ENCODE peak calls at places on chromosomes 5 and 9, in five cellular contexts. W is PC-3, F is breast epithelium, S is stomach, A is left ventricle myocardium inferior. B is an unnamed sample. For H3K4me1 and H3K9me3, the result is how much of the 10 kb centered on the place peaks cover.

GRCh38 chr9:137240321-137240840 is 706 bp upstream of the TUBB4B start:
- DNase-seq in W (peak), F (peak), S (peak), A (peak), B (peak)

GRCh38 chr5:155729684-155730059 is 597.3 kb upstream of the SGCD start:
- DNase-seq in W (no peak), F (peak), S (no peak), A (peak), B (no peak)

GRCh38 chr9:69173891-69174644 is at the start of gene TJP2:
- DNase-seq in W (no peak), F (peak), S (peak), A (peak), B (peak)

GRCh38 chr9:96618209-96619108 is 1.2 kb downstream of the CDC14B start:
- DNase-seq in W (peak), F (no peak), S (peak), A (peak), B (peak)

GRCh38 chr5:101278011-101278687 is 375.1 kb upstream of the ST8SIA4 start:
- DNase-seq in W (peak), F (no peak), S (no peak), A (no peak), B (no peak)

GRCh38 chr5:174409971-174410370 is 314.4 kb upstream of the MSX2 start:
- DNase-seq in W (no peak), F (no peak), S (no peak), A (no peak), B (no peak)

GRCh38 chr5:139473565-139473964 is 2.8 kb downstream of the SMIM33 start:
- DNase-seq in W (no peak), F (no peak), S (no peak), A (no peak), B (no peak)

GRCh38 chr5:96942911-96943310 is 7.0 kb downstream of the LNPEP start:
- DNase-seq in W (peak), F (no peak), S (no peak), A (no peak), B (no peak)

GRCh38 chr9:115400801-115401200 is 282.8 kb upstream of the TNC start:
- DNase-seq in W (no peak), F (no peak), S (no peak), A (no peak), B (no peak)

GRCh38 chr5:159878988-159879471 is 37.3 kb upstream of the ADRA1B start:
- DNase-seq in W (no peak), F (no peak), S (peak), A (peak), B (peak)

GRCh38 chr5:56610093-56610698 is 205.2 kb upstream of the MAP3K1 start:
- DNase-seq in W (peak), F (no peak), S (no peak), A (no peak), B (no peak)

GRCh38 chr5:12557012-12557411 is 652.8 kb upstream of the CTNND2 start:
- DNase-seq in W (peak), F (no peak), S (no peak), A (no peak), B (no peak)

GRCh38 chr5:167644619-167645018 is 646.8 kb upstream of the WWC1 start:
- DNase-seq in W (peak), F (no peak), S (no peak), A (no peak), B (no peak)

GRCh38 chr5:77138981-77139380 is 51.9 kb upstream of the ZBED3 start:
- DNase-seq in W (no peak), F (no peak), S (no peak), A (no peak), B (no peak)

GRCh38 chr5:108508976-108509375 is 127.1 kb upstream of the FBXL17 start:
- DNase-seq in W (no peak), F (no peak), S (no peak), A (no peak), B (no peak)

DNA sequence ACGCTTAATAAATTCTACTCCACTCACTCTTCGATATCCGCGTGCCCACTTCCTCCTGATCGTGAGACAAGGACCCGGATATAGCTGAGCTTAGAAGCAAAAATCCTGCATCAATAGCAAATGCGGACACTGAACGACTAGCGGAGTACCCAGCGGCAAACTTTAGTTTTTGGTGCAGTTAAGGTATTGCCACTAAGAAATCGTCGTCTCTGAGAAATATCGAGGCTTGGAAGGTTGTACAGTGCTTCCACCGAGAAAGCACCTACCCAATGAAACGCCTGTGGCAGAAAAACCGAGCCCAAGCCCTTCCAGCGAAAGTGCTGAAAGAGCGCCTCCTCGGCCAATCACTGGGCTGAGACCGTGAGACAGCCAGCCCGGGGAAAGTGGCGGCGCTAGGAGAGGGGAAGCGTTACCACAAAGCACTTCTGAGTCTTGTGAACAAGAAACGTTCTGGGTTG is 32.2 kb downstream of the ANXA2R start:
- DNase-seq in W (peak), F (no peak), S (peak), A (peak), B (peak)
- TF ChIP-seq CTCF in W (peak), F (no peak), S (no peak), A (no peak), B (no peak)

DNA sequence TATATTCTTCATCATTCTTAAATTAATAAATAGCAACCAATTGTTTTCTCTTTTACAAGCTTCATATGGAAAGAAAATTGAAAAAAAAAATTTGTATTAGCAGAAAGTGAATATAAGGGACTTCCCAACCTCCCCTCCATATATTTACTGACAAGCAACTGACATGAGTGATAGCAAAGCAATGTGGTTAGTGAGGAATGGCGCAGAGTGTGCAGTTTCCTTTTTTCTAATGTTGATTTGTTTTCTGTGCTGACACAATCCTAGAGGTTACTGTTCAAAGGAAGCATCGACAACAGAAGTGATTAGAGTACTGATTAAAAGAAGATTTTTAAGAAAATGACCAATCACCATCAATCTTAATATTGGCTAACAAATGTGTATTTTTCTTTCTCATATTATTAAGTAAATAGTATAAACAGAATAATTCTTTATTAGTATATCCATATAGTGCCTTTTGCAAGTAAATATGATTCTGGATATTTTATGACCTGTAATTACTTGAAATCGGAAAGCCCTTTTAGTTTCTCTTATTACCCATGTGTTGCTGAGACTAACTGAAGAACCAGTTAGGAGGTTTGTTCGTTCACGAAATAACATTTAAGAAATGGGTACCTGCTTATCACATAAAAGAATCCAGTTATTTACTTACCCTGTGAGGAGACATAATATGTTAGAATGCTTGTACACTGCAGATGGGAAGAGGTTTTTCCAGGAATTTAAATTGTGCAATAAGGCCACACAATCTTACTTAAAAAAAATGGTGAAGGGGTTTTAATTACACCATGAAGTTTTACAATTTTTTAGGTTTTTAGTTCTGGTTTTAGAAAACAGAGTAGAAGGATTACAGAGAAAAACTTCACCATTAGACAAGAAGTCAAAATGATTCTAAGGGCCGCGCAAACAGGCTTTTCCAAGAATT is 1.4 kb upstream of the PTGER4 start:
- DNase-seq in W (peak), F (no peak), S (no peak), A (no peak), B (no peak)
- H3K4me1 ChIP-seq in W (under half), F (under half), S (half or more), A (under half), B (under half)

GRCh38 chr5:179158556-179158955 is 98.4 kb downstream of the ZNF354C start:
- DNase-seq in W (no peak), F (peak), S (no peak), A (no peak), B (no peak)
- H3K9me3 ChIP-seq in W (under half), F (under half), S (under half), A (under half), B (under half)

GRCh38 chr5:177388521-177389052 is 4.4 kb downstream of the SLC34A1 start:
- DNase-seq in W (no peak), F (no peak), S (no peak), A (no peak), B (no peak)

GRCh38 chr5:177387405-177387804 is 3.2 kb downstream of the SLC34A1 start:
- DNase-seq in W (no peak), F (no peak), S (no peak), A (no peak), B (no peak)

GRCh38 chr5:177386542-177386941 is 2.3 kb downstream of the SLC34A1 start:
- DNase-seq in W (no peak), F (no peak), S (no peak), A (no peak), B (no peak)

GRCh38 chr5:177390363-177391300 is 6.4 kb downstream of the SLC34A1 start:
- DNase-seq in W (peak), F (peak), S (peak), A (peak), B (peak)

DNA sequence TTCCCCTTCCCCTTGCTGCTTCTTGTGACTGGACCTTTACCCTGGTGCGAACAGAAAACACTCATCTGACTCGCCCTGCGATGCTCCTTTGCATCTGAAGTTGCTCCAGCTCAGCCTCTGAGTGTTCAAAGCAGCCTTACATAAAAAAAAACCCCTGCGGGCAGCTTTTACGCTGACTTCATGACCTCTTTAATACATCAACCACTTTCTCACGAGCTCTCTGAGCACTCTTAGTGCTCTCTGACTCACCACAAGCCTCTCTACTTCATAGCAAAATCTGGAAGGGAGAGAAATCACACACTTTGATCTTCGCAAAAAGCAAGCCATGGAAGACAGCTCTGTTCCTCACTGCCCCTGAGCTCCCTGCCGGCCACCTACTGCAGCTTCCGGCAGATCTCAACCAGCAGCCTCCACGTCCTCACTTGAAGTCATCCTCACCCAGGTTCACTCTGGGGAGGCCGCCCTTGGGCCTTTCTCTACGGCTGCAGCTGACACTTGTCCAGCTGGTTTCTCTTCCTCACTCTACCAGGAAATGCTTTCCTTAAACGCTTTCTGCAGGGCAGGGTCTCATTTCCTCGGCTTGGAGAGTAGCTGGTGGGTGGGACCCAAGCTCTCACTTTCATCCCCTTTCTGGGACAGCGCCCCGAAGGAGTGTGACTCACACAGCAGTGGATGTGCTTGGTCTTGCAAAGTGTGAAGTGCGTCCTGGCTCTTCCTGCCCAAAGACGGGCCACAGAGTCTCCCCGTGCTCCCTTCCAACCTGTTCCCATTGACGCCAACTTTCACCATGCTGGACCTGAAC is 5.3 kb downstream of the SLC34A1 start:
- DNase-seq in W (peak), F (no peak), S (no peak), A (no peak), B (peak)
- TF ChIP-seq CTCF in W (no peak), F (no peak), S (no peak), A (no peak), B (no peak)

DNA sequence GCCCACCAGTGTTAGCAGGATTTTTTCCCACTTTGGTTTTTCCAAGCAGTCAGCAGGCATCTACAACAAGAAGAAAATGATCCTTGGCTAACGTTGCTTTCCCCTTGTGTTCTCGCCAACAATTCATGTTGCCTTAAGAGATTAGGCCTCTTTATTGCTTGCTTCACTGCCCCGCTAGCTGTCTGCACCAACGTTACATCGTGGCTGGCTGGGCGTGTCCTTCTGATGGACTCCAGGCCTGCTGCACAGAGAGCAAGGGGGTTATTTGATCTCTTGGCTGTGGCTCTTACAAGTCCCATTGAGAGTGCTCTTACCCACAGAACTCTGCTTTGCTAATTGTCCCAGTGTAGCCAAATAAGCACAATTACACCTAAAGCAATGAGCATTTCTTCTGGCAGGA is 17.8 kb downstream of the DCANP1 start:
- DNase-seq in W (no peak), F (no peak), S (no peak), A (peak), B (peak)
- H3K4me1 ChIP-seq in W (under half), F (under half), S (under half), A (under half), B (under half)